ENCODE peak calls at places on chromosome 10, in nine cellular contexts. H, I, B, N, Y, S, T, F and R are unnamed samples.

GRCh38 chr10:116683061-116683601 is 59.2 kb downstream of the HSPA12A start:
- DNase-seq in N (peak; percentile 8), T (no peak), Y (no peak), H (no peak), F (no peak), S (no peak), I (no peak), B (no peak), R (no peak)

GRCh38 chr10:100315603-100316002 is 14.4 kb downstream of the PKD2L1 start:
- DNase-seq in T (no peak), H (no peak), I (no peak), B (no peak), Y (no peak), N (no peak), S (no peak), F (no peak), R (no peak)

GRCh38 chr10:33661580-33662269 is 327.3 kb upstream of the NRP1 start:
- DNase-seq in N (peak; percentile 33), H (no peak), S (peak; percentile 56), T (peak; percentile 79), F (peak; percentile 62), I (no peak), Y (peak; percentile 73), B (no peak), R (no peak)

GRCh38 chr10:33808475-33808874 is 474.0 kb upstream of the NRP1 start:
- DNase-seq in F (no peak), Y (no peak), S (no peak), I (no peak), H (no peak), T (peak; percentile 12), N (no peak), B (no peak), R (no peak)

GRCh38 chr10:114487815-114488536 is 83.7 kb upstream of the AFAP1L2 start:
- DNase-seq in T (no peak), I (no peak), S (no peak), Y (no peak), N (no peak), B (no peak), F (peak; percentile 68), H (no peak), R (no peak)

GRCh38 chr10:120598377-120598776 is 141.3 kb downstream of the PLPP4 start:
- DNase-seq in F (peak; percentile 5), I (no peak), S (peak; percentile 62), Y (no peak), N (no peak), T (no peak), H (no peak), B (no peak), R (no peak)

GRCh38 chr10:71698737-71699136 is 20.8 kb downstream of the C10orf105 start:
- DNase-seq in F (no peak), N (no peak), I (no peak), S (no peak), T (no peak), Y (no peak), B (no peak), H (no peak), R (no peak)

GRCh38 chr10:73759512-73760115 is 15.4 kb downstream of the SEC24C start:
- DNase-seq in N (no peak), I (no peak), H (no peak), B (peak; percentile 90), F (peak; percentile 47), S (no peak), T (no peak), Y (no peak), R (no peak)

GRCh38 chr10:106714734-106715368 is 449.7 kb downstream of the SORCS1 start:
- DNase-seq in I (no peak), N (no peak), H (no peak), Y (no peak), S (peak; percentile 70), T (no peak), F (no peak), B (no peak), R (no peak)
- H3K4me3 ChIP-seq in I (no peak overlapping the region), N (no peak overlapping the region), H (no peak overlapping the region), Y (no peak overlapping the region), S (peak overlapping the region; percentile 23), T (no peak overlapping the region), F (no peak overlapping the region), B (no peak overlapping the region), R (no peak overlapping the region)

DNA sequence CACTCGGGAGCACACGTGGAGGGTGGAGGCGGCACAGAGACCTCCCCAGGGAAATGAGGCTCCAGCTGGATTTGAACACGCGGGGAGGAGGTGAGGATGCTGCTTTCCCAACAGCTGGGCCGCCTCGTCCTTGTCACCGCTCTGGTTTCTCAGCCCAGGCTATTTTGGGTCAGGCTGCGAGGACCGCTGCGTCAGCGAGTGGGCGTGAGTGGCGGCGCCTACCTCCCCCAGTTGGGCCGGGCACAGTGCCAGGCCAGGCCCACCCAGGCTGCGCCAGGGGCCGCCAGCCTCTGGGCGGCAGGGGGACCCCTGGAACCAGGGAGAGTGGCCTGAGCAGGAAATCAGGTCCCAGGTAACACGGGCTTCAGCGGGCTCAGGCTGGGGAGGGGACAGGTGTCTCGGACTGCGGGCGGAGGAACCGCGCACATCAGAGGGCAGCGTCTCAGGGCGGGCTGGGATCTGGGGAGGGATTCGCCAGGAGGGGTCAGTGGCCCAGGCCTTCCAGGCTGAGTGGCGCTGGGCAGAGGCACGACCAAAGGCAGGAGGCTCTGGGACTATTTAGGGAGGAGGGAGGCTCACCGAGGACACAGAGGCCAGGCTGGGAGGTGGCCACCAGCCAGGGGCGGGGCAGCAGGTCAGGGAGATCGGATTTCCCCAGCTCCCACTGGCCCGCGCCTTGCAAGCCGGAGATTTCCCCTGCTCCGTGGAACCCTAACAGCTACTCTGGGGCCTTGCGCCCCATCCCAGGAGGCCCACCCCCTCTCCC is 125.2 kb upstream of the RET start:
- DNase-seq in Y (peak; percentile 42), I (peak; percentile 45), F (no peak), T (no peak), S (no peak), N (peak; percentile 64), B (no peak), H (no peak), R (no peak)
- H3K4me3 ChIP-seq in Y (no peak overlapping the region), I (no peak overlapping the region), F (no peak overlapping the region), T (no peak overlapping the region), S (no peak overlapping the region), N (no peak overlapping the region), B (no peak overlapping the region), H (no peak overlapping the region), R (no peak overlapping the region)

DNA sequence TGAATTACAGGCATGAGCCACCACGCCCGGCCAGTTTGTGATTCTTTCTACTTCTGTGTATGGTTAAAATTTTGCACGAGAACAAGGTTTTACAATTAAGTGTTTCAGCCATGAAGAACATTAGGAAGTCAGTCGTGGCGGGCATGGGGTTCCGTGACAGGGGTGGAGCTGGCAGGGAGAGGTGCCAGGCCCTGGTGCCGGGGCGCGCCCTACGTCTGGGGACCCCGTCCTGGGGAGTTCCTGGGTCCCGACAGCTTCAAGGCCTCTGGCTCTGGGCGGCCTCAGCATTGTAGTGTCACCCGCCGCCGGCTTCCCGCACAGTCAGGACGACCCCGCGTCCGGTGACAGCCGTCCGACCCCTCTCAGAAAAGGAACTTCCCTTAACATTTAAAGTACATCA is 23.0 kb upstream of the MKI67 start:
- DNase-seq in S (no peak), N (no peak), H (no peak), I (no peak), F (no peak), Y (no peak), B (no peak), T (no peak), R (no peak)
- H3K4me3 ChIP-seq in S (peak overlapping the region; percentile 36), N (no peak overlapping the region), H (no peak overlapping the region), I (no peak overlapping the region), F (no peak overlapping the region), Y (no peak overlapping the region), B (no peak overlapping the region), T (no peak overlapping the region), R (no peak overlapping the region)

GRCh38 chr10:10361486-10361885 is 656.2 kb upstream of the CELF2 start:
- DNase-seq in B (no peak), N (no peak), Y (no peak), T (no peak), F (no peak), S (no peak), I (no peak), H (no peak), R (no peak)
- H3K4me3 ChIP-seq in B (no peak overlapping the region), N (no peak overlapping the region), Y (no peak overlapping the region), T (no peak overlapping the region), F (no peak overlapping the region), S (no peak overlapping the region), I (no peak overlapping the region), H (no peak overlapping the region), R (no peak overlapping the region)

DNA sequence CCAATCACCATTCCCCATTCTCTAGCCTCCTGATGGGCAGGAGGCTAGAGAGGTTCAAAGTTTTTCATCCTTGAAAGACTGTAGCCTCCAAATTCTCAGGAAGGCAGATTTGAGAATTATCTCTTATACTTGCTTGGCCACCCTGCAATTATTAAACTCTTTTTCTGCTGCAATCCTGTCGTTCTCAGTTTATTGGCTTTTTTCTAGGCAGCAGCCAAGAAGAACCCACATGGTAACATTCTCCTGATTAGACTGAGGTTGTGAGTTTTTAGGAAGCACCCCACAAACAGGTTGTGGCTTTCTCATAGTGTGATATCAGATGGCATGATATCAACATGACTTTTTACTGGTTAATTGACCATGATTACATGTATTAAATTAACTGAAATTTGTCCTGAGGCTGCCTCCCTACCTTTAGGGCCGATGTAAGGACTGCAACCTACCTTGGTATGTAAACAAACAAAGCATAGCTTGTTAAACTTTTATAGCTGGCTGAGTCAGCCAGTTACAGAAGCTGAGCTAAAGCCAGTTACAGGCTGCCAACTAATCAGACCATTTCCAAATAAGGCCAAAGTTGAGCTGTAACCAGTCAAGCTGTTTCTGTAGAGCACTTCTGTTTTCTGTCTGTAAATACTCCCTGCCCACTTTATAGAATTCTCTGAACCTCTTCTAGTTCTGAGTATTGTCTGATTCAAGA is 3.2 kb upstream of the ZNF248 start:
- DNase-seq in B (no peak), Y (no peak), S (no peak), N (no peak), I (no peak), H (peak; percentile 47), T (peak; percentile 37), F (peak; percentile 82), R (no peak)
- H3K4me3 ChIP-seq in B (no peak overlapping the region), Y (no peak overlapping the region), S (no peak overlapping the region), N (no peak overlapping the region), I (no peak overlapping the region), H (no peak overlapping the region), T (peak overlapping the region; percentile 20), F (no peak overlapping the region), R (no peak overlapping the region)

GRCh38 chr10:79266092-79266491 is 81.2 kb upstream of the PPIF start:
- DNase-seq in I (no peak), H (no peak), Y (no peak), B (no peak), F (peak; percentile 59), S (no peak), N (no peak), T (peak; percentile 19), R (no peak)
- H3K4me3 ChIP-seq in I (no peak overlapping the region), H (no peak overlapping the region), Y (no peak overlapping the region), B (no peak overlapping the region), F (no peak overlapping the region), S (no peak overlapping the region), N (no peak overlapping the region), T (no peak overlapping the region), R (peak overlapping the region; percentile 21)

GRCh38 chr10:122494173-122494820 is 32.9 kb downstream of the HTRA1 start:
- DNase-seq in S (no peak), H (no peak), B (no peak), F (peak; percentile 58), N (no peak), I (no peak), Y (no peak), T (no peak), R (no peak)
- H3K4me3 ChIP-seq in S (no peak overlapping the region), H (no peak overlapping the region), B (no peak overlapping the region), F (no peak overlapping the region), N (no peak overlapping the region), I (no peak overlapping the region), Y (no peak overlapping the region), T (peak overlapping the region; percentile 54), R (no peak overlapping the region)